ENCODE peak calls at places on chromosomes 16 and 17, in nine cellular contexts. E, I, T, L, N, Z, U, J and A are unnamed samples.

GRCh38 chr16:67025151-67025550 is 3.8 kb upstream of the CBFB start:
- DNase-seq in N (no peak), Z (no peak), U (no peak), L (no peak), T (no peak), I (no peak), E (no peak), J (no peak), A (no peak)

GRCh38 chr17:68909066-68909465 is 46.1 kb downstream of the ABCA8 start:
- DNase-seq in T (peak; percentile 86), U (no peak), I (no peak), E (no peak), L (peak; percentile 14), N (no peak), Z (peak; percentile 92), J (no peak), A (no peak)

GRCh38 chr17:76543482-76544122 is 3.8 kb downstream of the PRCD start:
- DNase-seq in Z (no peak), U (peak; percentile 15), J (no peak), T (no peak), L (no peak), N (no peak), I (no peak), E (no peak), A (no peak)

GRCh38 chr16:19555938-19556778 is 655 bp downstream of the VPS35L start:
- DNase-seq in T (no peak), J (peak; percentile 29), L (peak; percentile 41), U (no peak), N (no peak), E (peak; percentile 44), Z (peak; percentile 62), I (no peak), A (peak; percentile 12)

GRCh38 chr17:7046127-7046724 is 2.3 kb upstream of the SLC16A11 start:
- DNase-seq in T (no peak), I (no peak), L (no peak), U (no peak), N (no peak), Z (no peak), E (no peak), J (peak; percentile 95), A (peak; percentile 86)

GRCh38 chr16:84854759-84855158 is 35.0 kb downstream of the CRISPLD2 start:
- DNase-seq in I (no peak), E (no peak), J (no peak), U (no peak), L (no peak), T (no peak), Z (no peak), N (no peak), A (no peak)

GRCh38 chr16:64910351-64910750 is 211.5 kb downstream of the CDH11 start:
- DNase-seq in J (peak; percentile 18), I (no peak), E (peak; percentile 90), U (peak; percentile 5), Z (no peak), T (peak; percentile 99), N (peak; percentile 19), L (no peak), A (no peak)

GRCh38 chr17:48555616-48556533 is 11.0 kb upstream of the HOXB2 start:
- DNase-seq in I (no peak), L (peak; percentile 83), T (no peak), E (no peak), Z (no peak), N (peak; percentile 38), U (peak; percentile 65), J (no peak), A (peak; percentile 41)

GRCh38 chr16:81548901-81549546 is 104.4 kb downstream of the CMIP start:
- DNase-seq in L (peak; percentile 55), U (no peak), Z (no peak), J (peak; percentile 71), E (no peak), I (no peak), N (no peak), T (no peak), A (no peak)

GRCh38 chr16:85473909-85474640 is 139.0 kb upstream of the GSE1 start:
- DNase-seq in I (no peak), N (peak; percentile 66), Z (no peak), L (no peak), J (no peak), T (no peak), E (peak; percentile 96), U (peak; percentile 72), A (peak; percentile 34)

GRCh38 chr16:67399218-67399733 is 6.0 kb upstream of the TPPP3 start:
- DNase-seq in J (peak; percentile 53), I (peak; percentile 56), N (no peak), E (no peak), L (peak; percentile 52), T (no peak), Z (peak; percentile 26), U (no peak), A (no peak)

GRCh38 chr16:23388786-23389185 is 64.2 kb downstream of the COG7 start:
- DNase-seq in T (no peak), U (no peak), I (no peak), Z (no peak), J (no peak), L (no peak), N (no peak), E (no peak), A (no peak)